ENCODE peak calls at places on chromosome 3, in nine cellular contexts. B, F, L, A, P, I, G, R and W are unnamed samples.

GRCh38 chr3:150370129-150370602 is 37.9 kb upstream of the TSC22D2 start:
- DNase-seq in G (peak), B (peak), A (no peak), P (peak), R (no peak), F (no peak), L (no peak), I (peak), W (peak)

GRCh38 chr3:72345237-72345878 is 502.9 kb downstream of the SHQ1 start:
- DNase-seq in I (peak), B (peak), A (peak), G (no peak), R (no peak), F (no peak), L (no peak), P (peak), W (peak)

GRCh38 chr3:36876181-36876936 is 68.5 kb downstream of the TRANK1 start:
- DNase-seq in G (no peak), F (no peak), B (no peak), I (no peak), A (no peak), P (no peak), L (no peak), R (peak), W (no peak)

GRCh38 chr3:43207628-43208085 is 78.7 kb upstream of the SNRK start:
- DNase-seq in R (no peak), G (no peak), I (no peak), F (no peak), A (no peak), B (no peak), P (no peak), L (no peak), W (no peak)

GRCh38 chr3:177460100-177460499 is 262.8 kb upstream of the TBL1XR1 start:
- DNase-seq in B (no peak), F (no peak), I (no peak), A (no peak), L (no peak), R (no peak), G (no peak), P (no peak), W (no peak)

GRCh38 chr3:99242271-99242670 is 340.8 kb upstream of the DCBLD2 start:
- DNase-seq in G (no peak), A (no peak), L (no peak), I (peak), F (no peak), P (no peak), R (no peak), B (peak), W (no peak)

GRCh38 chr3:36729204-36730056 is 34.9 kb downstream of the DCLK3 start:
- DNase-seq in I (peak), F (no peak), B (peak), A (no peak), G (no peak), R (peak), L (no peak), P (no peak), W (peak)

GRCh38 chr3:197303452-197303851 is 5.0 kb upstream of the DLG1 start:
- DNase-seq in A (no peak), G (no peak), B (no peak), P (no peak), R (no peak), L (no peak), I (no peak), F (no peak), W (no peak)

GRCh38 chr3:69658514-69658913 is 80.8 kb upstream of the MITF start:
- DNase-seq in G (no peak), L (no peak), I (no peak), A (no peak), R (no peak), F (no peak), B (no peak), P (no peak), W (no peak)

GRCh38 chr3:10702961-10703740 is 112.9 kb upstream of the SLC6A11 start:
- DNase-seq in L (no peak), I (no peak), G (no peak), R (no peak), A (no peak), F (no peak), P (no peak), B (no peak), W (no peak)

GRCh38 chr3:169528289-169528688 is 135.2 kb downstream of the MECOM start:
- DNase-seq in P (no peak), B (peak), I (peak), L (no peak), A (no peak), R (no peak), F (no peak), G (no peak), W (peak)

GRCh38 chr3:29597376-29598008 is 316.6 kb downstream of the RBMS3 start:
- DNase-seq in A (no peak), R (no peak), F (no peak), G (no peak), I (no peak), L (no peak), B (peak), P (no peak), W (peak)

GRCh38 chr3:110397115-110397514 is 674.5 kb upstream of the NECTIN3 start:
- DNase-seq in G (no peak), A (no peak), B (no peak), I (no peak), F (no peak), P (no peak), L (no peak), R (no peak), W (no peak)

GRCh38 chr3:142993958-142994442 is 7.4 kb upstream of the U2SURP start:
- DNase-seq in P (no peak), A (no peak), L (peak), I (peak), R (peak), F (peak), B (peak), G (peak), W (peak)

GRCh38 chr3:100386437-100387064 is 14.3 kb downstream of the TOMM70 start:
- DNase-seq in R (no peak), F (no peak), G (no peak), I (no peak), A (no peak), B (peak), L (no peak), P (no peak), W (no peak)

GRCh38 chr3:46578973-46579755 is 13.1 kb upstream of the LRRC2 start:
- DNase-seq in F (no peak), B (no peak), L (no peak), R (no peak), P (no peak), I (no peak), A (no peak), G (no peak), W (no peak)

GRCh38 chr3:139491027-139491700 is 14.8 kb upstream of the RBP2 start:
- DNase-seq in F (no peak), P (no peak), B (no peak), I (no peak), R (no peak), G (peak), A (peak), L (no peak), W (no peak)

GRCh38 chr3:150168694-150169093 is 198.0 kb upstream of the PFN2 start:
- DNase-seq in F (no peak), R (no peak), G (peak), A (no peak), B (peak), I (peak), P (no peak), L (no peak), W (peak)

GRCh38 chr3:168952551-168952950 is 711.0 kb downstream of the MECOM start:
- DNase-seq in B (peak), I (peak), G (no peak), L (no peak), F (no peak), A (no peak), R (peak), P (no peak), W (peak)

GRCh38 chr3:133476971-133477375 is 77.1 kb downstream of the BFSP2 start:
- DNase-seq in P (no peak), B (no peak), R (peak), I (no peak), F (no peak), G (no peak), A (no peak), L (no peak), W (no peak)

GRCh38 chr3:56268621-56269394 is 199.5 kb downstream of the ERC2 start:
- DNase-seq in R (no peak), I (no peak), G (no peak), B (no peak), L (no peak), A (no peak), P (no peak), F (no peak), W (no peak)

GRCh38 chr3:10416730-10417300 is 88.6 kb downstream of the ATP2B2 start:
- DNase-seq in L (no peak), A (no peak), P (no peak), I (no peak), R (no peak), G (no peak), B (no peak), F (no peak), W (no peak)

GRCh38 chr3:65186268-65186667 is 498.5 kb upstream of the ADAMTS9 start:
- DNase-seq in L (no peak), R (no peak), I (no peak), B (no peak), P (no peak), F (no peak), G (no peak), A (no peak), W (no peak)

GRCh38 chr3:39108309-39108708 is 829 bp downstream of the TTC21A start:
- DNase-seq in R (peak), A (no peak), P (no peak), I (no peak), F (peak), B (no peak), L (no peak), G (no peak), W (no peak)

GRCh38 chr3:98263944-98264343 is at the start of gene OR5H6:
- DNase-seq in I (no peak), G (no peak), R (no peak), A (no peak), B (no peak), F (no peak), P (no peak), L (no peak), W (no peak)

GRCh38 chr3:67598814-67599556 is 55.4 kb downstream of the SUCLG2 start:
- DNase-seq in B (no peak), G (no peak), R (no peak), P (no peak), F (no peak), A (no peak), L (no peak), I (no peak), W (no peak)

GRCh38 chr3:67595424-67595823 is 59.0 kb downstream of the SUCLG2 start:
- DNase-seq in I (no peak), G (no peak), B (no peak), A (no peak), L (no peak), F (no peak), R (no peak), P (no peak), W (no peak)

GRCh38 chr3:67593761-67594234 is 60.6 kb downstream of the SUCLG2 start:
- DNase-seq in I (peak), R (peak), P (no peak), A (no peak), F (no peak), B (peak), G (no peak), L (no peak), W (peak)
- TF ChIP-seq CTCF in I (no peak), R (peak), P (no peak), A (no peak), F (no peak), B (no peak), G (no peak), L (no peak), W (peak)

GRCh38 chr3:13016083-13016725 is 57.0 kb downstream of the IQSEC1 start:
- DNase-seq in F (peak), R (peak), P (peak), A (peak), I (no peak), G (peak), L (peak), B (no peak), W (no peak)
- H3K4me3 ChIP-seq in F (peak), R (peak), P (peak), A (no peak), I (no peak), G (no peak), L (peak), B (no peak), W (no peak)

GRCh38 chr3:187521546-187521945 is 148.6 kb downstream of the SST start:
- DNase-seq in A (no peak), L (no peak), F (no peak), P (no peak), R (no peak), I (no peak), G (no peak), B (no peak), W (no peak)

GRCh38 chr3:187520027-187520945 is 149.9 kb downstream of the SST start:
- DNase-seq in L (no peak), I (peak), B (peak), P (peak), A (no peak), R (no peak), F (no peak), G (peak), W (peak)

GRCh38 chr3:187522293-187522692 is 147.9 kb downstream of the SST start:
- DNase-seq in A (no peak), L (no peak), R (no peak), F (no peak), P (no peak), I (no peak), G (no peak), B (no peak), W (no peak)

GRCh38 chr3:187519428-187519890 is 150.7 kb downstream of the SST start:
- DNase-seq in G (no peak), A (no peak), F (no peak), B (peak), P (no peak), R (no peak), I (peak), L (no peak), W (peak)

GRCh38 chr3:187522890-187523289 is 147.3 kb downstream of the SST start:
- DNase-seq in P (no peak), L (no peak), F (no peak), G (no peak), I (no peak), A (no peak), R (no peak), B (no peak), W (no peak)
- TF ChIP-seq CTCF in P (no peak), L (no peak), F (no peak), G (no peak), I (no peak), A (no peak), R (no peak), B (no peak), W (no peak)

DNA sequence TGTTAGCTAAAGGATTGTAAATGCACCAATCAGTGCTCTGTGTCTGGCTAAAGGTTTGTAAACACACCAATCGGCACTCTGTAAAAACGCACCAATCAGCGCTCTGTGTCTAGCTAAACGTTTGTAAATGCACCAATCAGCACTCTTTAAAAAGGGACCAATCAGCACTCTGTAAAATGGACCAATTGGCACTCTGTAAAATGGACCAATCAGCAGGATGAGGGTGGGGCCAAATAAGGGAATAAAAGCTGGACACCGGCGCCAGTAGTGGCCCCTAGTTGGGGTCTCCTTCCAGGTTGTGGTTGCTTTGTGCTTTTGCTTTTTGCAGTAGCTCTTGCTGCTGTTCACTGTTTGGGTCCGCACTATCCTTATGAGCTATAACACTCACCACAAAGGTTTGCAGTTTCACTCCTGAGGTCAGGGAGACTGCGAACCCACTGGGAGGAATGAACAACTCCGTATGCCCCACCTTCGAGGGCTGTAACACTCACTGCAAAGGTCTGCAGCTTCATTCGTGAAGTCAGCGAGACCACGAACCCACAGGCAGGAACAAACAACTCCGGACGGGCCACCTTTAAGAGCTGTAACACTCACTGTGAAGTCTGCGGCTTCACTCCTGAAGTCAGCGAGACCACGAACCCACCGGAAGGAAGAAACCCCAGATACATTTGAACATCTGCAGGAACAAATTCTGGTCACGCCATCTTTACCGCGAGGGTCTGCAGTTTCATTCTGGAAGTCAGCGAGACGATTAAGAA is 1.1 kb upstream of the SUCLG2 start:
- DNase-seq in P (no peak), F (peak), I (no peak), G (peak), R (peak), L (no peak), A (peak), B (no peak), W (no peak)
- H3K4me3 ChIP-seq in P (peak), F (peak), I (no peak), G (no peak), R (peak), L (peak), A (no peak), B (peak), W (no peak)